ENCODE peak calls at places on chromosomes 4 and X, in nine cellular contexts. C, B, R, Q, D, H, F, W and Z are unnamed samples.

GRCh38 chr4:3629665-3630064 is 97.4 kb upstream of the LRPAP1 start:
- DNase-seq in C (no peak), B (no peak), R (no peak), Q (no peak), D (no peak), H (no peak), F (no peak), W (no peak), Z (no peak)

GRCh38 chrX:111511477-111511876 is at the start of gene SERTM2:
- DNase-seq in C (no peak), B (peak), R (no peak), Q (no peak), D (peak), H (peak), F (no peak), W (no peak), Z (peak)

GRCh38 chr4:173448919-173449641 is 50.2 kb upstream of the SCRG1 start:
- DNase-seq in C (peak), B (no peak), R (no peak), Q (no peak), D (no peak), H (peak), F (no peak), W (no peak), Z (peak)

GRCh38 chrX:50450324-50450723 is 20.3 kb downstream of the DGKK start:
- DNase-seq in C (no peak), B (no peak), R (no peak), Q (no peak), D (no peak), H (no peak), F (peak), W (no peak), Z (no peak)

GRCh38 chr4:184383497-184384055 is 90.8 kb downstream of the IRF2 start:
- DNase-seq in C (peak), B (no peak), R (peak), Q (peak), D (peak), H (no peak), F (peak), W (peak), Z (peak)

GRCh38 chr4:152259866-152260265 is 276.0 kb downstream of the FBXW7 start:
- DNase-seq in C (peak), B (no peak), R (no peak), Q (peak), D (no peak), H (no peak), F (peak), W (peak), Z (peak)

GRCh38 chr4:127141857-127142256 is 490.9 kb upstream of the INTU start:
- DNase-seq in C (peak), B (no peak), R (no peak), Q (peak), D (peak), H (no peak), F (peak), W (no peak), Z (peak)

GRCh38 chr4:99248714-99249113 is 29.7 kb upstream of the ADH6 start:
- DNase-seq in C (peak), B (no peak), R (no peak), Q (peak), D (no peak), H (no peak), F (peak), W (no peak), Z (peak)

GRCh38 chrX:86604620-86605019 is 456.4 kb downstream of the DACH2 start:
- DNase-seq in C (no peak), B (no peak), R (no peak), Q (peak), D (no peak), H (peak), F (no peak), W (no peak), Z (peak)

GRCh38 chrX:38275615-38276014 is 51.7 kb downstream of the RPGR start:
- DNase-seq in C (peak), B (no peak), R (peak), Q (peak), D (peak), H (no peak), F (peak), W (peak), Z (peak)

GRCh38 chrX:120463241-120463640 is 5.9 kb downstream of the LAMP2 start:
- DNase-seq in C (peak), B (no peak), R (no peak), Q (peak), D (peak), H (no peak), F (peak), W (peak), Z (peak)

GRCh38 chr4:47531241-47531953 is 46.3 kb downstream of the ATP10D start:
- DNase-seq in C (peak), B (no peak), R (no peak), Q (peak), D (peak), H (peak), F (peak), W (peak), Z (peak)

GRCh38 chr4:26482508-26483462 is 7.5 kb downstream of the CCKAR start:
- DNase-seq in C (no peak), B (no peak), R (no peak), Q (no peak), D (no peak), H (no peak), F (no peak), W (no peak), Z (no peak)

GRCh38 chrX:155389634-155390033 is 7.7 kb downstream of the F8A2 start:
- DNase-seq in C (no peak), B (no peak), R (no peak), Q (no peak), D (no peak), H (no peak), F (no peak), W (no peak), Z (no peak)

GRCh38 chr4:38625508-38625907 is 38.5 kb upstream of the KLF3 start:
- DNase-seq in C (no peak), B (no peak), R (no peak), Q (no peak), D (no peak), H (no peak), F (no peak), W (no peak), Z (no peak)

GRCh38 chrX:19350831-19351447 is 7.2 kb downstream of the PDHA1 start:
- DNase-seq in C (no peak), B (no peak), R (no peak), Q (no peak), D (no peak), H (no peak), F (no peak), W (no peak), Z (no peak)

GRCh38 chr4:100049872-100050271 is 99.8 kb upstream of the H2AZ1 start:
- DNase-seq in C (no peak), B (no peak), R (no peak), Q (no peak), D (no peak), H (no peak), F (peak), W (no peak), Z (peak)

GRCh38 chr4:108979754-108980153 is 216.9 kb upstream of the ETNPPL start:
- DNase-seq in C (no peak), B (no peak), R (no peak), Q (no peak), D (no peak), H (no peak), F (no peak), W (no peak), Z (no peak)

GRCh38 chrX:34943235-34943634 is 639 bp downstream of the FAM47B start:
- DNase-seq in C (no peak), B (no peak), R (no peak), Q (no peak), D (no peak), H (no peak), F (no peak), W (no peak), Z (no peak)

GRCh38 chrX:144791298-144791697 is 456.0 kb upstream of the SPANXN1 start:
- DNase-seq in C (no peak), B (no peak), R (no peak), Q (no peak), D (no peak), H (peak), F (peak), W (no peak), Z (no peak)

GRCh38 chr4:180449395-180449956 is 1793.7 kb upstream of the TENM3 start:
- DNase-seq in C (no peak), B (peak), R (peak), Q (peak), D (peak), H (peak), F (peak), W (no peak), Z (peak)

GRCh38 chr4:5003372-5003857 is 15.8 kb downstream of the CYTL1 start:
- DNase-seq in C (no peak), B (no peak), R (no peak), Q (no peak), D (no peak), H (peak), F (no peak), W (no peak), Z (no peak)

GRCh38 chr4:75494563-75494962 is 19.6 kb downstream of the RCHY1 start:
- DNase-seq in C (peak), B (no peak), R (no peak), Q (peak), D (peak), H (no peak), F (peak), W (no peak), Z (peak)

GRCh38 chrX:54248309-54248708 is 65.3 kb upstream of the FAM120C start:
- DNase-seq in C (peak), B (no peak), R (peak), Q (peak), D (peak), H (peak), F (peak), W (peak), Z (peak)

GRCh38 chrX:49106930-49107329 is 16.6 kb downstream of the GPKOW start:
- DNase-seq in C (peak), B (peak), R (no peak), Q (peak), D (peak), H (peak), F (peak), W (peak), Z (peak)

GRCh38 chr4:5863461-5864113 is 29.3 kb downstream of the CRMP1 start:
- DNase-seq in C (peak), B (no peak), R (peak), Q (peak), D (peak), H (peak), F (peak), W (peak), Z (peak)

GRCh38 chr4:40672528-40673522 is 43.2 kb upstream of the RBM47 start:
- DNase-seq in C (peak), B (peak), R (peak), Q (peak), D (peak), H (peak), F (peak), W (peak), Z (peak)

GRCh38 chrX:129019412-129019811 is 503.9 kb downstream of the SMARCA1 start:
- DNase-seq in C (no peak), B (no peak), R (no peak), Q (no peak), D (no peak), H (no peak), F (no peak), W (no peak), Z (no peak)

GRCh38 chrX:109954333-109954732 is 48.6 kb upstream of the TMEM164 start:
- DNase-seq in C (peak), B (no peak), R (no peak), Q (no peak), D (no peak), H (no peak), F (peak), W (peak), Z (no peak)

GRCh38 chr4:101199507-101200285 is 147.6 kb downstream of the PPP3CA start:
- DNase-seq in C (peak), B (no peak), R (no peak), Q (peak), D (peak), H (no peak), F (peak), W (peak), Z (peak)

GRCh38 chrX:24672701-24673190 is 21.0 kb upstream of the POLA1 start:
- DNase-seq in C (no peak), B (no peak), R (no peak), Q (no peak), D (no peak), H (peak), F (no peak), W (no peak), Z (no peak)

GRCh38 chrX:50893466-50893865 is 17.1 kb upstream of the BMP15 start:
- DNase-seq in C (no peak), B (no peak), R (no peak), Q (no peak), D (no peak), H (no peak), F (no peak), W (no peak), Z (no peak)

GRCh38 chr4:71130827-71131603 is 137.6 kb downstream of the DCK start:
- DNase-seq in C (peak), B (no peak), R (no peak), Q (peak), D (peak), H (peak), F (peak), W (no peak), Z (peak)

GRCh38 chr4:81421346-81422218 is 50.1 kb downstream of the RASGEF1B start:
- DNase-seq in C (peak), B (no peak), R (no peak), Q (peak), D (no peak), H (peak), F (peak), W (no peak), Z (peak)

GRCh38 chr4:123997116-123997515 is 600.5 kb downstream of the SPRY1 start:
- DNase-seq in C (no peak), B (no peak), R (peak), Q (no peak), D (no peak), H (no peak), F (peak), W (no peak), Z (no peak)

GRCh38 chrX:18194688-18195087 is 26.0 kb downstream of the BEND2 start:
- DNase-seq in C (no peak), B (no peak), R (no peak), Q (no peak), D (no peak), H (peak), F (no peak), W (no peak), Z (no peak)

GRCh38 chr4:7698586-7698985 is 241.1 kb downstream of the AFAP1 start:
- DNase-seq in C (peak), B (peak), R (no peak), Q (no peak), D (peak), H (peak), F (no peak), W (no peak), Z (peak)

GRCh38 chr4:123158576-123158975 is 236.2 kb upstream of the NUDT6 start:
- DNase-seq in C (no peak), B (no peak), R (no peak), Q (no peak), D (no peak), H (peak), F (no peak), W (peak), Z (no peak)

DNA sequence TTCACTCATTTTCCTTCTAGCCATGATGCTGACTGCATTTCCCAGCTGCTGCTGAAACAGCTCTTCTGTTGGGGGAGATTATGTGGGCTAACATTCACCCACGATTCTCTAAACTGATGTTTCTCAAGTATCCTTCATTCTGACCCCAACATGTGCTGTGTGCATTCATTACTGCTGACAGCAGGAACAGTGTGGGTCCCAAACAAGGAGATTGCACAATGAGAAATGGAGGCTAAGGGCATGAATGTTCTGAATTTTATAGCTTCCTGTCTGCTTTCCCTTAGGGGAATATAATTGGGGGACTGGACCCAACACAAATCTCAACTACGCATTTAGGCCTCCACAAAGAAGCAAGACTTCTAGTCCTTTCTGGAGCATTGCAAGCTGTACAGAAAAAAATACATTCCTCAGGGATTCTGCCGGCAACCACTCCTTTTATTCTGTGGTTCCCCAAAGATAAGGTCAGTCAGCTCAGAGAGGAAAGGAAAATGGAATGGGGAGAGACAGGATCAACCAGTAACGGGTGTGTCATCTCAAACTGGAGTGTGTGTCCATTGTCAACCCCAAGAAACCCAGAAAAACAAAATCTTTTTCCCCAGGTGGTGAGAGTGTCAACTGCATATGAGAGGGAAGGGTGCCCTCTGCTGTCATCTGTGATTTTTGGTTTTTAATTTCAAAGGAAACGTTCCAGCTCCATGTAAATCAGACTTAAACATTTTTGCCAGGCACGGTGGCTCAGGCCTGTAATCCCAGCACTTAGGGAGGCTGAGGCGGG is 81.5 kb upstream of the EGFL6 start:
- DNase-seq in C (peak), B (peak), R (peak), Q (peak), D (peak), H (peak), F (peak), W (peak), Z (peak)
- H3K9ac ChIP-seq in C (peak), B (peak), R (no peak), Q (peak), D (peak), H (peak), F (peak), W (peak), Z (peak)

DNA sequence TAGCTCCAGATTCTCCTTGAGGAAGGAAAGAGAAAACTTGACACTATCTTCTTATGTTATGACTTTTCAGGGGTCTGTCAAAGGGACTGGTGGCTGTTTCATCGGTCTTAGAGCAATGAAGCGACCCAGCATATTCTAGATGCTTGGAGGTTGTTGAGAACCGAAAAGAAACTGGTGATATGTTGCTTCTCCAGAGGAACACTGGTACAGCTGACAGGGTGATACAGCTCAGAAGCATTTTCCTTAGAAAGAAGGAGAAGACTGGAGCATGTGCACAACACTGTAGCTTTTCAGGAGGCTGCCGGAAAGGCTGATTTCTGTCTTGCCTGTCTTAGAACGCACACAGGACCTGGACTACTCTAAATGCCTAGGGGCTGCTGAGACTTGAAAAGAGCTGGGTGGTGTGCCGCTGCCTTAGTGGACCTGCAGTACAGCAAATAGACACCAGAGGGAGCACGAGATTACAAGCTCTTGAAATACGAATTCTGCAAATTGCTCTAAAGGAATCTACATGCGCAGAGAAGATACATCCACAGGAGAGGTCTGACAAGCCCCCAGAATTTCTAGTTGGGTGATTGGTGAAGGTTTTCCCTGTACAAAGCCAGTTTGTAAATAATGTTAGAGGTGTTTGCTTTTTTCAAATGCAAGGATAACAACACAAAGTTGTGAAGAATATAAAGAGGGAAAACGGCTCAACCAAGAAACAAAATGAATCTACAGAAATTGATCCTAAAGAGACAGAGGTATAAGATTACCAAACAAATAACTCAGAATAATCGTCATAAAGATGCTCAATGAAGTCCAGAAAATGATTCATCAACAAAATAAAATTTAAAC is 223.1 kb upstream of the DMD start:
- DNase-seq in C (peak), B (peak), R (no peak), Q (peak), D (peak), H (peak), F (peak), W (peak), Z (peak)
- H3K9ac ChIP-seq in C (no peak), B (no peak), R (no peak), Q (no peak), D (no peak), H (no peak), F (no peak), W (no peak), Z (no peak)

DNA sequence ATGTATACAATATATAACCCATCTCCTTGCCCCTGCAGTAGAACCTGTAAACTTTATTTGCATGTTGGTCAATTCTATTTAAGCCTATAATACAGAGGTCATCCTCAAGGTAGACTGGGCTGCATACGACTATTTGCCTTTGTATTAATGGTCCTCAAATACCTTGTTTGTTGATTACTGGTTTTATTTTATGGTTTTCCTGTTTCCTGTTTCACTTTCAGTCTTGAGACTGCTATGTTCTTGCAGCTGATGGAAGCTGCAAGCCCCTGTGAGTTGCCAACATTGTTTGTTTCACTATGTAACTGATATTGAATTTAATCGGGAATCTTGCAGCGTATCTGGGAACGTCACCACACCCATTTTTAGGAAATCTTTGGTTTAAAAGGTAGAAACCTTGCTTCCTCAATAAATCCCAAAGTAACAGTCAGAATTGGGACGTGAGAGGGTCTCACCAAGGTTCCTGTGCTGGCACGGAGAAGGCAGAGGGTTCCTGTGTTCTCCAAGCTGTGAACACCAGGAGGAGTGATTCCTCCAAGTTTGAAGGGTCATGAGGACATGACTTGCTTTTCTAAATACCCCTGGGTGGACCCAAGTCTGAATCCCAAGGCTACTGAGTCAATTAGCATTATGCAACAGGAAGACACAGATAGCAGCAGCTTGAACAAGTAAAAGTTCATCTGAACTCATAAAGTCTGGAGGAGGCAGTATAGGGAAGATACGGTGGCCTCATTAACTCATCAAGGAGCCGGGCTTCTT is 110.6 kb upstream of the PNPLA4 start:
- DNase-seq in C (no peak), B (no peak), R (no peak), Q (peak), D (peak), H (peak), F (no peak), W (no peak), Z (no peak)
- H3K9ac ChIP-seq in C (no peak), B (no peak), R (no peak), Q (no peak), D (peak), H (no peak), F (no peak), W (no peak), Z (no peak)

DNA sequence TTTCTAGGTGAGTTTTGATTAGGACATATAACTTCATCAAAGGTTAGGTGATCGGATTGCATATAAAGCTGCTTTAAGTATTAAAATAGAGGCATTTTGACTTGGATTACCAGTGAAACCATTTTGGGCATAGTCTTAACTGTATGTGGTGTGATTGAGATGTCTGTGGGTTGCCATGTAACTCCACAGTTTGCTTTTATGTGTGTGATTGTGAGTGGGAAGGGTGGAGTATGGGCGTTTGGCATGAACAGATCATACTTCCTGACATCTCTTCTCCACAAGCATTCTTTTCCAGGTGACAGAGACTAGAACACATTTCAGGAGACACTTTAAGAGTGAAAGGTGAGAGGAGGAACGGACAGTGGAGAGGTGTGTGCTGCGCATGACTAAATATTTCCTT is 136.1 kb downstream of the CEP135 start:
- DNase-seq in C (no peak), B (no peak), R (no peak), Q (no peak), D (no peak), H (no peak), F (no peak), W (no peak), Z (no peak)
- H3K9ac ChIP-seq in C (no peak), B (no peak), R (no peak), Q (no peak), D (no peak), H (no peak), F (no peak), W (no peak), Z (no peak)

GRCh38 chrX:41922694-41923171 is 621 bp downstream of the CASK start:
- DNase-seq in C (peak), B (peak), R (no peak), Q (peak), D (peak), H (peak), F (peak), W (peak), Z (no peak)
- H3K9ac ChIP-seq in C (peak), B (peak), R (peak), Q (peak), D (peak), H (peak), F (peak), W (peak), Z (peak)